ENCODE peak calls at places on chromosome 22, in seven cellular contexts. One of them, this sample, is unnamed.

GRCh38 chr22:45891471-45891995 is 85.4 kb downstream of the WNT7B start:
- DNase-seq in amygdala: no peak
- DNase-seq in GM12891: no peak
- DNase-seq in lower lobe of right lung: peak
- DNase-seq in NCI-H510A treated with DMSO at 0.1 percent for 48 hours: no peak
- DNase-seq in skeletal muscle cell: no peak
- DNase-seq in stromal cell of bone marrow: no peak
- DNase-seq in this sample: no peak

GRCh38 chr22:30234786-30235470 is 11.6 kb downstream of the LIF start:
- DNase-seq in amygdala: peak
- DNase-seq in GM12891: no peak
- DNase-seq in lower lobe of right lung: no peak
- DNase-seq in NCI-H510A treated with DMSO at 0.1 percent for 48 hours: no peak
- DNase-seq in skeletal muscle cell: peak
- DNase-seq in stromal cell of bone marrow: no peak
- DNase-seq in this sample: peak

GRCh38 chr22:27850000-27850465 is 48.5 kb upstream of the MN1 start:
- DNase-seq in amygdala: no peak
- DNase-seq in GM12891: no peak
- DNase-seq in lower lobe of right lung: no peak
- DNase-seq in NCI-H510A treated with DMSO at 0.1 percent for 48 hours: no peak
- DNase-seq in skeletal muscle cell: no peak
- DNase-seq in stromal cell of bone marrow: no peak
- DNase-seq in this sample: no peak

GRCh38 chr22:49712195-49712791 is 115.4 kb downstream of the BRD1 start:
- DNase-seq in amygdala: no peak
- DNase-seq in GM12891: no peak
- DNase-seq in lower lobe of right lung: no peak
- DNase-seq in NCI-H510A treated with DMSO at 0.1 percent for 48 hours: no peak
- DNase-seq in skeletal muscle cell: no peak
- DNase-seq in stromal cell of bone marrow: no peak
- DNase-seq in this sample: peak

GRCh38 chr22:23404689-23405365 is 175.3 kb downstream of the IGLL1 start:
- DNase-seq in amygdala: no peak
- DNase-seq in GM12891: no peak
- DNase-seq in lower lobe of right lung: no peak
- DNase-seq in NCI-H510A treated with DMSO at 0.1 percent for 48 hours: no peak
- DNase-seq in skeletal muscle cell: peak
- DNase-seq in stromal cell of bone marrow: no peak
- DNase-seq in this sample: peak

GRCh38 chr22:37199103-37199838 is 11.2 kb upstream of the C1QTNF6 start:
- DNase-seq in amygdala: peak
- DNase-seq in GM12891: peak
- DNase-seq in lower lobe of right lung: peak
- DNase-seq in NCI-H510A treated with DMSO at 0.1 percent for 48 hours: peak
- DNase-seq in skeletal muscle cell: peak
- DNase-seq in stromal cell of bone marrow: peak
- DNase-seq in this sample: peak

GRCh38 chr22:50329236-50329635 is 2.4 kb upstream of the DENND6B start:
- DNase-seq in amygdala: no peak
- DNase-seq in GM12891: no peak
- DNase-seq in lower lobe of right lung: no peak
- DNase-seq in NCI-H510A treated with DMSO at 0.1 percent for 48 hours: no peak
- DNase-seq in skeletal muscle cell: no peak
- DNase-seq in stromal cell of bone marrow: no peak
- DNase-seq in this sample: no peak

GRCh38 chr22:20634560-20635226 is 127.3 kb downstream of the MED15 start:
- DNase-seq in amygdala: no peak
- DNase-seq in GM12891: no peak
- DNase-seq in lower lobe of right lung: no peak
- DNase-seq in NCI-H510A treated with DMSO at 0.1 percent for 48 hours: no peak
- DNase-seq in skeletal muscle cell: no peak
- DNase-seq in stromal cell of bone marrow: no peak
- DNase-seq in this sample: no peak

GRCh38 chr22:41780714-41781507 is 19.6 kb upstream of the CCDC134 start:
- DNase-seq in amygdala: peak
- DNase-seq in GM12891: peak
- DNase-seq in lower lobe of right lung: peak
- DNase-seq in NCI-H510A treated with DMSO at 0.1 percent for 48 hours: no peak
- DNase-seq in skeletal muscle cell: peak
- DNase-seq in stromal cell of bone marrow: no peak
- DNase-seq in this sample: peak

GRCh38 chr22:49502126-49502826 is 325.4 kb downstream of the BRD1 start:
- DNase-seq in amygdala: no peak
- DNase-seq in GM12891: no peak
- DNase-seq in lower lobe of right lung: no peak
- DNase-seq in NCI-H510A treated with DMSO at 0.1 percent for 48 hours: no peak
- DNase-seq in skeletal muscle cell: no peak
- DNase-seq in stromal cell of bone marrow: no peak
- DNase-seq in this sample: no peak

GRCh38 chr22:46084943-46085830 is 65.1 kb upstream of the PPARA start:
- DNase-seq in amygdala: peak
- DNase-seq in GM12891: no peak
- DNase-seq in lower lobe of right lung: peak
- DNase-seq in NCI-H510A treated with DMSO at 0.1 percent for 48 hours: no peak
- DNase-seq in skeletal muscle cell: no peak
- DNase-seq in stromal cell of bone marrow: peak
- DNase-seq in this sample: peak

GRCh38 chr22:48940266-48940987 is 887.2 kb downstream of the BRD1 start:
- DNase-seq in amygdala: no peak
- DNase-seq in GM12891: no peak
- DNase-seq in lower lobe of right lung: no peak
- DNase-seq in NCI-H510A treated with DMSO at 0.1 percent for 48 hours: no peak
- DNase-seq in skeletal muscle cell: no peak
- DNase-seq in stromal cell of bone marrow: no peak
- DNase-seq in this sample: no peak

GRCh38 chr22:37169947-37170688 is 17.9 kb downstream of the C1QTNF6 start:
- DNase-seq in amygdala: no peak
- DNase-seq in GM12891: no peak
- DNase-seq in lower lobe of right lung: peak
- DNase-seq in NCI-H510A treated with DMSO at 0.1 percent for 48 hours: no peak
- DNase-seq in skeletal muscle cell: no peak
- DNase-seq in stromal cell of bone marrow: no peak
- DNase-seq in this sample: no peak